ENCODE peak calls at places on chromosomes 1 and 21, in six cellular contexts. One of them, this sample, is unnamed.

GRCh38 chr1:244065960-244066388 is 14.9 kb downstream of the ZBTB18 start:
- DNase-seq in stimulated activated CD4-positive, alpha-beta T cell treated with anti-CD3 and anti-CD28 coated beads, Interleukin-4, amount 100 ng/mL, for 4 hours: no peak
- DNase-seq in dorsolateral prefrontal cortex: no peak
- DNase-seq in effector memory CD8-positive, alpha-beta T cell: no peak
- DNase-seq in H1: no peak
- DNase-seq in NCI-H2081: no peak
- DNase-seq in this sample: no peak

GRCh38 chr21:38982804-38983203 is 177.1 kb downstream of the ETS2 start:
- DNase-seq in stimulated activated CD4-positive, alpha-beta T cell treated with anti-CD3 and anti-CD28 coated beads, Interleukin-4, amount 100 ng/mL, for 4 hours: no peak
- DNase-seq in dorsolateral prefrontal cortex: no peak
- DNase-seq in effector memory CD8-positive, alpha-beta T cell: no peak
- DNase-seq in H1: no peak
- DNase-seq in NCI-H2081: no peak
- DNase-seq in this sample: no peak

GRCh38 chr1:62706985-62707745 is 19.0 kb upstream of the DOCK7 start:
- DNase-seq in stimulated activated CD4-positive, alpha-beta T cell treated with anti-CD3 and anti-CD28 coated beads, Interleukin-4, amount 100 ng/mL, for 4 hours: no peak
- DNase-seq in dorsolateral prefrontal cortex: no peak
- DNase-seq in effector memory CD8-positive, alpha-beta T cell: no peak
- DNase-seq in H1: no peak
- DNase-seq in NCI-H2081: no peak
- DNase-seq in this sample: no peak

GRCh38 chr1:30679201-30679975 is 44.0 kb downstream of the MATN1 start:
- DNase-seq in stimulated activated CD4-positive, alpha-beta T cell treated with anti-CD3 and anti-CD28 coated beads, Interleukin-4, amount 100 ng/mL, for 4 hours: no peak
- DNase-seq in dorsolateral prefrontal cortex: no peak
- DNase-seq in effector memory CD8-positive, alpha-beta T cell: no peak
- DNase-seq in H1: no peak
- DNase-seq in NCI-H2081: no peak
- DNase-seq in this sample: no peak

GRCh38 chr1:210074904-210075303 is 136.9 kb downstream of the SYT14 start:
- DNase-seq in stimulated activated CD4-positive, alpha-beta T cell treated with anti-CD3 and anti-CD28 coated beads, Interleukin-4, amount 100 ng/mL, for 4 hours: no peak
- DNase-seq in dorsolateral prefrontal cortex: no peak
- DNase-seq in effector memory CD8-positive, alpha-beta T cell: no peak
- DNase-seq in H1: no peak
- DNase-seq in NCI-H2081: no peak
- DNase-seq in this sample: no peak

GRCh38 chr21:39788383-39788782 is 43.4 kb downstream of the IGSF5 start:
- DNase-seq in stimulated activated CD4-positive, alpha-beta T cell treated with anti-CD3 and anti-CD28 coated beads, Interleukin-4, amount 100 ng/mL, for 4 hours: no peak
- DNase-seq in dorsolateral prefrontal cortex: peak
- DNase-seq in effector memory CD8-positive, alpha-beta T cell: no peak
- DNase-seq in H1: peak
- DNase-seq in NCI-H2081: peak
- DNase-seq in this sample: peak

GRCh38 chr1:112074711-112075110 is 85.2 kb upstream of the KCND3 start:
- DNase-seq in stimulated activated CD4-positive, alpha-beta T cell treated with anti-CD3 and anti-CD28 coated beads, Interleukin-4, amount 100 ng/mL, for 4 hours: no peak
- DNase-seq in dorsolateral prefrontal cortex: no peak
- DNase-seq in effector memory CD8-positive, alpha-beta T cell: no peak
- DNase-seq in H1: no peak
- DNase-seq in NCI-H2081: no peak
- DNase-seq in this sample: no peak

GRCh38 chr1:117375327-117375726 is 8.1 kb downstream of the MAN1A2 start:
- DNase-seq in stimulated activated CD4-positive, alpha-beta T cell treated with anti-CD3 and anti-CD28 coated beads, Interleukin-4, amount 100 ng/mL, for 4 hours: no peak
- DNase-seq in dorsolateral prefrontal cortex: no peak
- DNase-seq in effector memory CD8-positive, alpha-beta T cell: no peak
- DNase-seq in H1: no peak
- DNase-seq in NCI-H2081: no peak
- DNase-seq in this sample: no peak

GRCh38 chr21:36700961-36701911 is 2.3 kb downstream of the SIM2 start:
- DNase-seq in stimulated activated CD4-positive, alpha-beta T cell treated with anti-CD3 and anti-CD28 coated beads, Interleukin-4, amount 100 ng/mL, for 4 hours: no peak
- DNase-seq in dorsolateral prefrontal cortex: no peak
- DNase-seq in effector memory CD8-positive, alpha-beta T cell: no peak
- DNase-seq in H1: no peak
- DNase-seq in NCI-H2081: no peak
- DNase-seq in this sample: no peak

GRCh38 chr21:45388011-45388521 is 16.9 kb upstream of the COL18A1 start:
- DNase-seq in stimulated activated CD4-positive, alpha-beta T cell treated with anti-CD3 and anti-CD28 coated beads, Interleukin-4, amount 100 ng/mL, for 4 hours: no peak
- DNase-seq in dorsolateral prefrontal cortex: no peak
- DNase-seq in effector memory CD8-positive, alpha-beta T cell: no peak
- DNase-seq in H1: no peak
- DNase-seq in NCI-H2081: no peak
- DNase-seq in this sample: no peak

GRCh38 chr1:221708987-221709386 is 32.9 kb downstream of the DUSP10 start:
- DNase-seq in stimulated activated CD4-positive, alpha-beta T cell treated with anti-CD3 and anti-CD28 coated beads, Interleukin-4, amount 100 ng/mL, for 4 hours: no peak
- DNase-seq in dorsolateral prefrontal cortex: peak
- DNase-seq in effector memory CD8-positive, alpha-beta T cell: peak
- DNase-seq in H1: no peak
- DNase-seq in NCI-H2081: peak
- DNase-seq in this sample: no peak

GRCh38 chr1:78004719-78005346 is at the start of gene DNAJB4:
- DNase-seq in stimulated activated CD4-positive, alpha-beta T cell treated with anti-CD3 and anti-CD28 coated beads, Interleukin-4, amount 100 ng/mL, for 4 hours: peak
- DNase-seq in dorsolateral prefrontal cortex: no peak
- DNase-seq in effector memory CD8-positive, alpha-beta T cell: peak
- DNase-seq in H1: no peak
- DNase-seq in NCI-H2081: peak
- DNase-seq in this sample: peak

GRCh38 chr1:232704694-232705680 is 75.1 kb upstream of the SIPA1L2 start:
- DNase-seq in stimulated activated CD4-positive, alpha-beta T cell treated with anti-CD3 and anti-CD28 coated beads, Interleukin-4, amount 100 ng/mL, for 4 hours: no peak
- DNase-seq in dorsolateral prefrontal cortex: no peak
- DNase-seq in effector memory CD8-positive, alpha-beta T cell: no peak
- DNase-seq in H1: no peak
- DNase-seq in NCI-H2081: peak
- DNase-seq in this sample: no peak

GRCh38 chr21:15667010-15667409 is 62.8 kb upstream of the USP25 start:
- DNase-seq in stimulated activated CD4-positive, alpha-beta T cell treated with anti-CD3 and anti-CD28 coated beads, Interleukin-4, amount 100 ng/mL, for 4 hours: no peak
- DNase-seq in dorsolateral prefrontal cortex: no peak
- DNase-seq in effector memory CD8-positive, alpha-beta T cell: no peak
- DNase-seq in H1: no peak
- DNase-seq in NCI-H2081: no peak
- DNase-seq in this sample: no peak

GRCh38 chr1:200198247-200198646 is 170.7 kb downstream of the NR5A2 start:
- DNase-seq in stimulated activated CD4-positive, alpha-beta T cell treated with anti-CD3 and anti-CD28 coated beads, Interleukin-4, amount 100 ng/mL, for 4 hours: no peak
- DNase-seq in dorsolateral prefrontal cortex: no peak
- DNase-seq in effector memory CD8-positive, alpha-beta T cell: no peak
- DNase-seq in H1: no peak
- DNase-seq in NCI-H2081: peak
- DNase-seq in this sample: no peak

GRCh38 chr1:4425892-4426291 is 228.5 kb upstream of the AJAP1 start:
- DNase-seq in stimulated activated CD4-positive, alpha-beta T cell treated with anti-CD3 and anti-CD28 coated beads, Interleukin-4, amount 100 ng/mL, for 4 hours: no peak
- DNase-seq in dorsolateral prefrontal cortex: no peak
- DNase-seq in effector memory CD8-positive, alpha-beta T cell: no peak
- DNase-seq in H1: no peak
- DNase-seq in NCI-H2081: no peak
- DNase-seq in this sample: peak

GRCh38 chr21:33286076-33286475 is 19.9 kb downstream of the IL10RB start:
- DNase-seq in stimulated activated CD4-positive, alpha-beta T cell treated with anti-CD3 and anti-CD28 coated beads, Interleukin-4, amount 100 ng/mL, for 4 hours: no peak
- DNase-seq in dorsolateral prefrontal cortex: no peak
- DNase-seq in effector memory CD8-positive, alpha-beta T cell: no peak
- DNase-seq in H1: no peak
- DNase-seq in NCI-H2081: no peak
- DNase-seq in this sample: no peak

GRCh38 chr21:23452384-23453083 is 2154.7 kb downstream of the MRPL39 start:
- DNase-seq in stimulated activated CD4-positive, alpha-beta T cell treated with anti-CD3 and anti-CD28 coated beads, Interleukin-4, amount 100 ng/mL, for 4 hours: no peak
- DNase-seq in dorsolateral prefrontal cortex: no peak
- DNase-seq in effector memory CD8-positive, alpha-beta T cell: no peak
- DNase-seq in H1: peak
- DNase-seq in NCI-H2081: no peak
- DNase-seq in this sample: peak

GRCh38 chr1:212498243-212498642 is 65.5 kb downstream of the NENF start:
- DNase-seq in stimulated activated CD4-positive, alpha-beta T cell treated with anti-CD3 and anti-CD28 coated beads, Interleukin-4, amount 100 ng/mL, for 4 hours: no peak
- DNase-seq in dorsolateral prefrontal cortex: no peak
- DNase-seq in effector memory CD8-positive, alpha-beta T cell: no peak
- DNase-seq in H1: no peak
- DNase-seq in NCI-H2081: no peak
- DNase-seq in this sample: peak

GRCh38 chr21:43598416-43599120 is 60.7 kb downstream of the HSF2BP start:
- DNase-seq in stimulated activated CD4-positive, alpha-beta T cell treated with anti-CD3 and anti-CD28 coated beads, Interleukin-4, amount 100 ng/mL, for 4 hours: no peak
- DNase-seq in dorsolateral prefrontal cortex: no peak
- DNase-seq in effector memory CD8-positive, alpha-beta T cell: no peak
- DNase-seq in H1: no peak
- DNase-seq in NCI-H2081: no peak
- DNase-seq in this sample: no peak

GRCh38 chr1:164754088-164754600 is 195.2 kb downstream of the PBX1 start:
- DNase-seq in stimulated activated CD4-positive, alpha-beta T cell treated with anti-CD3 and anti-CD28 coated beads, Interleukin-4, amount 100 ng/mL, for 4 hours: no peak
- DNase-seq in dorsolateral prefrontal cortex: no peak
- DNase-seq in effector memory CD8-positive, alpha-beta T cell: no peak
- DNase-seq in H1: no peak
- DNase-seq in NCI-H2081: no peak
- DNase-seq in this sample: no peak

GRCh38 chr1:7975212-7975865 is 13.8 kb downstream of the PARK7 start:
- DNase-seq in stimulated activated CD4-positive, alpha-beta T cell treated with anti-CD3 and anti-CD28 coated beads, Interleukin-4, amount 100 ng/mL, for 4 hours: no peak
- DNase-seq in dorsolateral prefrontal cortex: peak
- DNase-seq in effector memory CD8-positive, alpha-beta T cell: no peak
- DNase-seq in H1: no peak
- DNase-seq in NCI-H2081: peak
- DNase-seq in this sample: peak

GRCh38 chr1:152543808-152544207 is 22.8 kb downstream of the LCE3E start:
- DNase-seq in stimulated activated CD4-positive, alpha-beta T cell treated with anti-CD3 and anti-CD28 coated beads, Interleukin-4, amount 100 ng/mL, for 4 hours: no peak
- DNase-seq in dorsolateral prefrontal cortex: no peak
- DNase-seq in effector memory CD8-positive, alpha-beta T cell: no peak
- DNase-seq in H1: no peak
- DNase-seq in NCI-H2081: no peak
- DNase-seq in this sample: no peak

GRCh38 chr1:56531624-56532358 is 47.6 kb downstream of the PLPP3 start:
- DNase-seq in stimulated activated CD4-positive, alpha-beta T cell treated with anti-CD3 and anti-CD28 coated beads, Interleukin-4, amount 100 ng/mL, for 4 hours: no peak
- DNase-seq in dorsolateral prefrontal cortex: no peak
- DNase-seq in effector memory CD8-positive, alpha-beta T cell: no peak
- DNase-seq in H1: no peak
- DNase-seq in NCI-H2081: no peak
- DNase-seq in this sample: no peak

GRCh38 chr1:38991638-38992449 is 768 bp downstream of the AKIRIN1 start:
- DNase-seq in stimulated activated CD4-positive, alpha-beta T cell treated with anti-CD3 and anti-CD28 coated beads, Interleukin-4, amount 100 ng/mL, for 4 hours: peak
- DNase-seq in dorsolateral prefrontal cortex: no peak
- DNase-seq in effector memory CD8-positive, alpha-beta T cell: no peak
- DNase-seq in H1: no peak
- DNase-seq in NCI-H2081: peak
- DNase-seq in this sample: peak

GRCh38 chr1:89781494-89782126 is 39.2 kb upstream of the LRRC8D start:
- DNase-seq in stimulated activated CD4-positive, alpha-beta T cell treated with anti-CD3 and anti-CD28 coated beads, Interleukin-4, amount 100 ng/mL, for 4 hours: peak
- DNase-seq in dorsolateral prefrontal cortex: no peak
- DNase-seq in effector memory CD8-positive, alpha-beta T cell: peak
- DNase-seq in H1: no peak
- DNase-seq in NCI-H2081: no peak
- DNase-seq in this sample: no peak

GRCh38 chr1:156624814-156625435 is 5.7 kb downstream of the HAPLN2 start:
- DNase-seq in stimulated activated CD4-positive, alpha-beta T cell treated with anti-CD3 and anti-CD28 coated beads, Interleukin-4, amount 100 ng/mL, for 4 hours: no peak
- DNase-seq in dorsolateral prefrontal cortex: no peak
- DNase-seq in effector memory CD8-positive, alpha-beta T cell: no peak
- DNase-seq in H1: no peak
- DNase-seq in NCI-H2081: no peak
- DNase-seq in this sample: no peak

GRCh38 chr1:193104906-193105820 is at the start of gene GLRX2:
- DNase-seq in stimulated activated CD4-positive, alpha-beta T cell treated with anti-CD3 and anti-CD28 coated beads, Interleukin-4, amount 100 ng/mL, for 4 hours: peak
- DNase-seq in dorsolateral prefrontal cortex: peak
- DNase-seq in effector memory CD8-positive, alpha-beta T cell: peak
- DNase-seq in H1: no peak
- DNase-seq in NCI-H2081: peak
- DNase-seq in this sample: peak

GRCh38 chr1:27601771-27602509 is 2.0 kb downstream of the AHDC1 start:
- DNase-seq in stimulated activated CD4-positive, alpha-beta T cell treated with anti-CD3 and anti-CD28 coated beads, Interleukin-4, amount 100 ng/mL, for 4 hours: no peak
- DNase-seq in dorsolateral prefrontal cortex: no peak
- DNase-seq in effector memory CD8-positive, alpha-beta T cell: no peak
- DNase-seq in H1: no peak
- DNase-seq in NCI-H2081: no peak
- DNase-seq in this sample: no peak

GRCh38 chr21:37193006-37193405 is 74.1 kb downstream of the VPS26C start:
- DNase-seq in stimulated activated CD4-positive, alpha-beta T cell treated with anti-CD3 and anti-CD28 coated beads, Interleukin-4, amount 100 ng/mL, for 4 hours: no peak
- DNase-seq in dorsolateral prefrontal cortex: no peak
- DNase-seq in effector memory CD8-positive, alpha-beta T cell: no peak
- DNase-seq in H1: peak
- DNase-seq in NCI-H2081: no peak
- DNase-seq in this sample: peak